ENCODE peak calls at places on chromosomes 2 and 18, in six cellular contexts. L is astrocyte of the spinal cord; X is activated CD4-positive, alpha-beta T cell treated with anti-CD3 and anti-CD28 coated beads for 24 hours; A is stimulated activated CD8-positive, alpha-beta memory T cell treated with anti-CD3 and anti-CD28 coated beads, Interleukin-7, amount 100 ng/mL, for 1 hour; K is endothelial cell of umbilical vein; F is fibroblast of the aortic adventitia. P is an unnamed sample.

GRCh38 chr18:72502671-72503431 is 41.3 kb downstream of the CBLN2 start:
- DNase-seq in L (no peak), X (no peak), A (no peak), K (no peak), F (no peak), P (no peak)

GRCh38 chr2:226611944-226612318 is 187.7 kb downstream of the IRS1 start:
- DNase-seq in L (peak), X (no peak), A (no peak), K (no peak), F (peak), P (no peak)

GRCh38 chr2:30108851-30109250 is 38.0 kb upstream of the YPEL5 start:
- DNase-seq in L (no peak), X (no peak), A (no peak), K (no peak), F (no peak), P (no peak)

GRCh38 chr2:1634681-1635341 is 109.5 kb downstream of the PXDN start:
- DNase-seq in L (no peak), X (no peak), A (no peak), K (no peak), F (no peak), P (no peak)

GRCh38 chr2:235670974-235671787 is 177.3 kb downstream of the AGAP1 start:
- DNase-seq in L (no peak), X (no peak), A (no peak), K (no peak), F (no peak), P (no peak)

GRCh38 chr2:69145204-69145603 is 132.2 kb downstream of the ANTXR1 start:
- DNase-seq in L (no peak), X (no peak), A (no peak), K (no peak), F (no peak), P (no peak)

GRCh38 chr18:75043478-75043877 is 165.5 kb downstream of the PTGR3 start:
- DNase-seq in L (no peak), X (no peak), A (no peak), K (no peak), F (no peak), P (no peak)

GRCh38 chr2:240425236-240425615 is 10.2 kb upstream of the GPC1 start:
- DNase-seq in L (no peak), X (no peak), A (no peak), K (no peak), F (no peak), P (no peak)

GRCh38 chr2:172710584-172711024 is 25.0 kb upstream of the RAPGEF4 start:
- DNase-seq in L (peak), X (no peak), A (no peak), K (peak), F (peak), P (peak)

GRCh38 chr2:120269076-120269744 is 16.6 kb downstream of the RALB start:
- DNase-seq in L (no peak), X (no peak), A (no peak), K (no peak), F (no peak), P (no peak)